ENCODE peak calls at places on chromosomes 11 and 22, in ten cellular contexts. One of them, this sample, is unnamed.

GRCh38 chr22:42892571-42893316 is 35.7 kb upstream of the ARFGAP3 start:
- DNase-seq in SHP77: peak; percentile 39
- DNase-seq in naive B cell: no peak
- DNase-seq in activated CD4-positive, alpha-beta T cell treated with anti-CD3 and anti-CD28 coated beads, Interleukin-2, amount 50 U/mL, for 48 hours: no peak
- DNase-seq in lower lobe of right lung: peak; percentile 59
- DNase-seq in posterior cingulate gyrus: no peak
- DNase-seq in effector memory CD8-positive, alpha-beta T cell: no peak
- DNase-seq in fibroblast of mammary gland: no peak
- DNase-seq in stimulated activated CD8-positive, alpha-beta memory T cell treated with anti-CD3 and anti-CD28 coated beads, Interleukin-4, amount 100 ng/mL, for 48 hours: no peak
- DNase-seq in NCI-H460: no peak
- DNase-seq in this sample: no peak

GRCh38 chr11:10581481-10582019 is 13.1 kb upstream of the LYVE1 start:
- DNase-seq in SHP77: no peak
- DNase-seq in naive B cell: no peak
- DNase-seq in activated CD4-positive, alpha-beta T cell treated with anti-CD3 and anti-CD28 coated beads, Interleukin-2, amount 50 U/mL, for 48 hours: no peak
- DNase-seq in lower lobe of right lung: peak; percentile 69
- DNase-seq in posterior cingulate gyrus: peak; percentile 82
- DNase-seq in effector memory CD8-positive, alpha-beta T cell: no peak
- DNase-seq in fibroblast of mammary gland: peak; percentile 44
- DNase-seq in stimulated activated CD8-positive, alpha-beta memory T cell treated with anti-CD3 and anti-CD28 coated beads, Interleukin-4, amount 100 ng/mL, for 48 hours: no peak
- DNase-seq in NCI-H460: no peak
- DNase-seq in this sample: no peak

GRCh38 chr22:45009881-45010531 is at the start of gene PHF21B:
- DNase-seq in SHP77: peak; percentile 41
- DNase-seq in naive B cell: no peak
- DNase-seq in activated CD4-positive, alpha-beta T cell treated with anti-CD3 and anti-CD28 coated beads, Interleukin-2, amount 50 U/mL, for 48 hours: peak; percentile 37
- DNase-seq in lower lobe of right lung: no peak
- DNase-seq in posterior cingulate gyrus: peak; percentile 95
- DNase-seq in effector memory CD8-positive, alpha-beta T cell: no peak
- DNase-seq in fibroblast of mammary gland: peak; percentile 9
- DNase-seq in stimulated activated CD8-positive, alpha-beta memory T cell treated with anti-CD3 and anti-CD28 coated beads, Interleukin-4, amount 100 ng/mL, for 48 hours: peak; percentile 59
- DNase-seq in NCI-H460: peak; percentile 8
- DNase-seq in this sample: peak; percentile 70

GRCh38 chr11:17747131-17747955 is 12.8 kb downstream of the KCNC1 start:
- DNase-seq in SHP77: no peak
- DNase-seq in naive B cell: no peak
- DNase-seq in activated CD4-positive, alpha-beta T cell treated with anti-CD3 and anti-CD28 coated beads, Interleukin-2, amount 50 U/mL, for 48 hours: no peak
- DNase-seq in lower lobe of right lung: no peak
- DNase-seq in posterior cingulate gyrus: peak; percentile 63
- DNase-seq in effector memory CD8-positive, alpha-beta T cell: no peak
- DNase-seq in fibroblast of mammary gland: no peak
- DNase-seq in stimulated activated CD8-positive, alpha-beta memory T cell treated with anti-CD3 and anti-CD28 coated beads, Interleukin-4, amount 100 ng/mL, for 48 hours: no peak
- DNase-seq in NCI-H460: no peak
- DNase-seq in this sample: no peak

GRCh38 chr11:80155412-80156017 is 714.7 kb upstream of the TENM4 start:
- DNase-seq in SHP77: peak; percentile 28
- DNase-seq in naive B cell: no peak
- DNase-seq in activated CD4-positive, alpha-beta T cell treated with anti-CD3 and anti-CD28 coated beads, Interleukin-2, amount 50 U/mL, for 48 hours: no peak
- DNase-seq in lower lobe of right lung: no peak
- DNase-seq in posterior cingulate gyrus: no peak
- DNase-seq in effector memory CD8-positive, alpha-beta T cell: no peak
- DNase-seq in fibroblast of mammary gland: peak; percentile 37
- DNase-seq in stimulated activated CD8-positive, alpha-beta memory T cell treated with anti-CD3 and anti-CD28 coated beads, Interleukin-4, amount 100 ng/mL, for 48 hours: no peak
- DNase-seq in NCI-H460: peak; percentile 28
- DNase-seq in this sample: no peak

GRCh38 chr11:1760351-1761109 is 3.2 kb downstream of the CTSD start:
- DNase-seq in SHP77: no peak
- DNase-seq in naive B cell: no peak
- DNase-seq in activated CD4-positive, alpha-beta T cell treated with anti-CD3 and anti-CD28 coated beads, Interleukin-2, amount 50 U/mL, for 48 hours: no peak
- DNase-seq in lower lobe of right lung: peak; percentile 92
- DNase-seq in posterior cingulate gyrus: peak; percentile 97
- DNase-seq in effector memory CD8-positive, alpha-beta T cell: no peak
- DNase-seq in fibroblast of mammary gland: peak; percentile 64
- DNase-seq in stimulated activated CD8-positive, alpha-beta memory T cell treated with anti-CD3 and anti-CD28 coated beads, Interleukin-4, amount 100 ng/mL, for 48 hours: no peak
- DNase-seq in NCI-H460: peak; percentile 27
- DNase-seq in this sample: no peak

GRCh38 chr11:69686856-69687255 is 11.7 kb upstream of the LTO1 start:
- DNase-seq in SHP77: no peak
- DNase-seq in naive B cell: no peak
- DNase-seq in activated CD4-positive, alpha-beta T cell treated with anti-CD3 and anti-CD28 coated beads, Interleukin-2, amount 50 U/mL, for 48 hours: no peak
- DNase-seq in lower lobe of right lung: no peak
- DNase-seq in posterior cingulate gyrus: peak; percentile 67
- DNase-seq in effector memory CD8-positive, alpha-beta T cell: no peak
- DNase-seq in fibroblast of mammary gland: no peak
- DNase-seq in stimulated activated CD8-positive, alpha-beta memory T cell treated with anti-CD3 and anti-CD28 coated beads, Interleukin-4, amount 100 ng/mL, for 48 hours: no peak
- DNase-seq in NCI-H460: no peak
- DNase-seq in this sample: no peak

GRCh38 chr22:23714596-23715588 is 24.1 kb downstream of the RGL4 start:
- DNase-seq in SHP77: no peak
- DNase-seq in naive B cell: no peak
- DNase-seq in activated CD4-positive, alpha-beta T cell treated with anti-CD3 and anti-CD28 coated beads, Interleukin-2, amount 50 U/mL, for 48 hours: no peak
- DNase-seq in lower lobe of right lung: no peak
- DNase-seq in posterior cingulate gyrus: peak; percentile 64
- DNase-seq in effector memory CD8-positive, alpha-beta T cell: no peak
- DNase-seq in fibroblast of mammary gland: no peak
- DNase-seq in stimulated activated CD8-positive, alpha-beta memory T cell treated with anti-CD3 and anti-CD28 coated beads, Interleukin-4, amount 100 ng/mL, for 48 hours: peak; percentile 42
- DNase-seq in NCI-H460: no peak
- DNase-seq in this sample: no peak

GRCh38 chr22:24236656-24237055 is 8.2 kb downstream of the GGT5 start:
- DNase-seq in SHP77: no peak
- DNase-seq in naive B cell: no peak
- DNase-seq in activated CD4-positive, alpha-beta T cell treated with anti-CD3 and anti-CD28 coated beads, Interleukin-2, amount 50 U/mL, for 48 hours: no peak
- DNase-seq in lower lobe of right lung: no peak
- DNase-seq in posterior cingulate gyrus: no peak
- DNase-seq in effector memory CD8-positive, alpha-beta T cell: no peak
- DNase-seq in fibroblast of mammary gland: peak; percentile 44
- DNase-seq in stimulated activated CD8-positive, alpha-beta memory T cell treated with anti-CD3 and anti-CD28 coated beads, Interleukin-4, amount 100 ng/mL, for 48 hours: no peak
- DNase-seq in NCI-H460: no peak
- DNase-seq in this sample: no peak

GRCh38 chr22:17963015-17963414 is 61.3 kb downstream of the MICAL3 start:
- DNase-seq in SHP77: no peak
- DNase-seq in naive B cell: no peak
- DNase-seq in activated CD4-positive, alpha-beta T cell treated with anti-CD3 and anti-CD28 coated beads, Interleukin-2, amount 50 U/mL, for 48 hours: no peak
- DNase-seq in lower lobe of right lung: no peak
- DNase-seq in posterior cingulate gyrus: no peak
- DNase-seq in effector memory CD8-positive, alpha-beta T cell: no peak
- DNase-seq in fibroblast of mammary gland: no peak
- DNase-seq in stimulated activated CD8-positive, alpha-beta memory T cell treated with anti-CD3 and anti-CD28 coated beads, Interleukin-4, amount 100 ng/mL, for 48 hours: no peak
- DNase-seq in NCI-H460: no peak
- DNase-seq in this sample: no peak

GRCh38 chr11:4511267-4511666 is 28.8 kb downstream of the OR52K1 start:
- DNase-seq in SHP77: no peak
- DNase-seq in naive B cell: no peak
- DNase-seq in activated CD4-positive, alpha-beta T cell treated with anti-CD3 and anti-CD28 coated beads, Interleukin-2, amount 50 U/mL, for 48 hours: no peak
- DNase-seq in lower lobe of right lung: no peak
- DNase-seq in posterior cingulate gyrus: no peak
- DNase-seq in effector memory CD8-positive, alpha-beta T cell: no peak
- DNase-seq in fibroblast of mammary gland: no peak
- DNase-seq in stimulated activated CD8-positive, alpha-beta memory T cell treated with anti-CD3 and anti-CD28 coated beads, Interleukin-4, amount 100 ng/mL, for 48 hours: no peak
- DNase-seq in NCI-H460: no peak
- DNase-seq in this sample: no peak

GRCh38 chr11:26993965-26994446 is at the start of gene FIBIN:
- DNase-seq in SHP77: no peak
- DNase-seq in naive B cell: no peak
- DNase-seq in activated CD4-positive, alpha-beta T cell treated with anti-CD3 and anti-CD28 coated beads, Interleukin-2, amount 50 U/mL, for 48 hours: no peak
- DNase-seq in lower lobe of right lung: peak; percentile 46
- DNase-seq in posterior cingulate gyrus: peak; percentile 88
- DNase-seq in effector memory CD8-positive, alpha-beta T cell: no peak
- DNase-seq in fibroblast of mammary gland: peak; percentile 80
- DNase-seq in stimulated activated CD8-positive, alpha-beta memory T cell treated with anti-CD3 and anti-CD28 coated beads, Interleukin-4, amount 100 ng/mL, for 48 hours: no peak
- DNase-seq in NCI-H460: no peak
- DNase-seq in this sample: no peak

GRCh38 chr11:34750692-34751405 is 130.0 kb downstream of the EHF start:
- DNase-seq in SHP77: no peak
- DNase-seq in naive B cell: no peak
- DNase-seq in activated CD4-positive, alpha-beta T cell treated with anti-CD3 and anti-CD28 coated beads, Interleukin-2, amount 50 U/mL, for 48 hours: no peak
- DNase-seq in lower lobe of right lung: no peak
- DNase-seq in posterior cingulate gyrus: no peak
- DNase-seq in effector memory CD8-positive, alpha-beta T cell: no peak
- DNase-seq in fibroblast of mammary gland: peak; percentile 16
- DNase-seq in stimulated activated CD8-positive, alpha-beta memory T cell treated with anti-CD3 and anti-CD28 coated beads, Interleukin-4, amount 100 ng/mL, for 48 hours: no peak
- DNase-seq in NCI-H460: peak; percentile 81
- DNase-seq in this sample: no peak

GRCh38 chr11:78205691-78206090 is 17.0 kb downstream of the USP35 start:
- DNase-seq in SHP77: no peak
- DNase-seq in naive B cell: no peak
- DNase-seq in activated CD4-positive, alpha-beta T cell treated with anti-CD3 and anti-CD28 coated beads, Interleukin-2, amount 50 U/mL, for 48 hours: no peak
- DNase-seq in lower lobe of right lung: no peak
- DNase-seq in posterior cingulate gyrus: no peak
- DNase-seq in effector memory CD8-positive, alpha-beta T cell: no peak
- DNase-seq in fibroblast of mammary gland: no peak
- DNase-seq in stimulated activated CD8-positive, alpha-beta memory T cell treated with anti-CD3 and anti-CD28 coated beads, Interleukin-4, amount 100 ng/mL, for 48 hours: no peak
- DNase-seq in NCI-H460: no peak
- DNase-seq in this sample: no peak

GRCh38 chr11:78651136-78651775 is 76.6 kb upstream of the NARS2 start:
- DNase-seq in SHP77: no peak
- DNase-seq in naive B cell: no peak
- DNase-seq in activated CD4-positive, alpha-beta T cell treated with anti-CD3 and anti-CD28 coated beads, Interleukin-2, amount 50 U/mL, for 48 hours: no peak
- DNase-seq in lower lobe of right lung: no peak
- DNase-seq in posterior cingulate gyrus: no peak
- DNase-seq in effector memory CD8-positive, alpha-beta T cell: no peak
- DNase-seq in fibroblast of mammary gland: no peak
- DNase-seq in stimulated activated CD8-positive, alpha-beta memory T cell treated with anti-CD3 and anti-CD28 coated beads, Interleukin-4, amount 100 ng/mL, for 48 hours: no peak
- DNase-seq in NCI-H460: no peak
- DNase-seq in this sample: no peak

GRCh38 chr22:42777126-42777525 is 56.5 kb upstream of the A4GALT start:
- DNase-seq in SHP77: no peak
- DNase-seq in naive B cell: no peak
- DNase-seq in activated CD4-positive, alpha-beta T cell treated with anti-CD3 and anti-CD28 coated beads, Interleukin-2, amount 50 U/mL, for 48 hours: no peak
- DNase-seq in lower lobe of right lung: no peak
- DNase-seq in posterior cingulate gyrus: no peak
- DNase-seq in effector memory CD8-positive, alpha-beta T cell: no peak
- DNase-seq in fibroblast of mammary gland: no peak
- DNase-seq in stimulated activated CD8-positive, alpha-beta memory T cell treated with anti-CD3 and anti-CD28 coated beads, Interleukin-4, amount 100 ng/mL, for 48 hours: no peak
- DNase-seq in NCI-H460: no peak
- DNase-seq in this sample: no peak

GRCh38 chr11:61922539-61922938 is 5.2 kb upstream of the RAB3IL1 start:
- DNase-seq in SHP77: no peak
- DNase-seq in naive B cell: no peak
- DNase-seq in activated CD4-positive, alpha-beta T cell treated with anti-CD3 and anti-CD28 coated beads, Interleukin-2, amount 50 U/mL, for 48 hours: no peak
- DNase-seq in lower lobe of right lung: peak; percentile 72
- DNase-seq in posterior cingulate gyrus: no peak
- DNase-seq in effector memory CD8-positive, alpha-beta T cell: no peak
- DNase-seq in fibroblast of mammary gland: peak; percentile 91
- DNase-seq in stimulated activated CD8-positive, alpha-beta memory T cell treated with anti-CD3 and anti-CD28 coated beads, Interleukin-4, amount 100 ng/mL, for 48 hours: no peak
- DNase-seq in NCI-H460: no peak
- DNase-seq in this sample: peak; percentile 2

GRCh38 chr22:50310209-50310722 is 2.8 kb upstream of the PLXNB2 start:
- DNase-seq in SHP77: peak; percentile 79
- DNase-seq in naive B cell: no peak
- DNase-seq in activated CD4-positive, alpha-beta T cell treated with anti-CD3 and anti-CD28 coated beads, Interleukin-2, amount 50 U/mL, for 48 hours: no peak
- DNase-seq in lower lobe of right lung: peak; percentile 91
- DNase-seq in posterior cingulate gyrus: no peak
- DNase-seq in effector memory CD8-positive, alpha-beta T cell: no peak
- DNase-seq in fibroblast of mammary gland: no peak
- DNase-seq in stimulated activated CD8-positive, alpha-beta memory T cell treated with anti-CD3 and anti-CD28 coated beads, Interleukin-4, amount 100 ng/mL, for 48 hours: no peak
- DNase-seq in NCI-H460: no peak
- DNase-seq in this sample: no peak

GRCh38 chr22:41401781-41402648 is 20.3 kb downstream of the TEF start:
- DNase-seq in SHP77: peak; percentile 87
- DNase-seq in naive B cell: no peak
- DNase-seq in activated CD4-positive, alpha-beta T cell treated with anti-CD3 and anti-CD28 coated beads, Interleukin-2, amount 50 U/mL, for 48 hours: no peak
- DNase-seq in lower lobe of right lung: peak; percentile 81
- DNase-seq in posterior cingulate gyrus: peak; percentile 98
- DNase-seq in effector memory CD8-positive, alpha-beta T cell: no peak
- DNase-seq in fibroblast of mammary gland: peak; percentile 84
- DNase-seq in stimulated activated CD8-positive, alpha-beta memory T cell treated with anti-CD3 and anti-CD28 coated beads, Interleukin-4, amount 100 ng/mL, for 48 hours: no peak
- DNase-seq in NCI-H460: no peak
- DNase-seq in this sample: no peak

GRCh38 chr11:120004723-120005122 is 133.2 kb downstream of the TRIM29 start:
- DNase-seq in SHP77: no peak
- DNase-seq in naive B cell: no peak
- DNase-seq in activated CD4-positive, alpha-beta T cell treated with anti-CD3 and anti-CD28 coated beads, Interleukin-2, amount 50 U/mL, for 48 hours: no peak
- DNase-seq in lower lobe of right lung: no peak
- DNase-seq in posterior cingulate gyrus: peak; percentile 8
- DNase-seq in effector memory CD8-positive, alpha-beta T cell: no peak
- DNase-seq in fibroblast of mammary gland: no peak
- DNase-seq in stimulated activated CD8-positive, alpha-beta memory T cell treated with anti-CD3 and anti-CD28 coated beads, Interleukin-4, amount 100 ng/mL, for 48 hours: no peak
- DNase-seq in NCI-H460: no peak
- DNase-seq in this sample: no peak

GRCh38 chr11:65535102-65535501 is 10.2 kb downstream of the SCYL1 start:
- DNase-seq in SHP77: no peak
- DNase-seq in naive B cell: no peak
- DNase-seq in activated CD4-positive, alpha-beta T cell treated with anti-CD3 and anti-CD28 coated beads, Interleukin-2, amount 50 U/mL, for 48 hours: no peak
- DNase-seq in lower lobe of right lung: no peak
- DNase-seq in posterior cingulate gyrus: no peak
- DNase-seq in effector memory CD8-positive, alpha-beta T cell: no peak
- DNase-seq in fibroblast of mammary gland: no peak
- DNase-seq in stimulated activated CD8-positive, alpha-beta memory T cell treated with anti-CD3 and anti-CD28 coated beads, Interleukin-4, amount 100 ng/mL, for 48 hours: no peak
- DNase-seq in NCI-H460: no peak
- DNase-seq in this sample: no peak

GRCh38 chr11:81840375-81840774 is 893.3 kb downstream of the FAM181B start:
- DNase-seq in SHP77: no peak
- DNase-seq in naive B cell: no peak
- DNase-seq in activated CD4-positive, alpha-beta T cell treated with anti-CD3 and anti-CD28 coated beads, Interleukin-2, amount 50 U/mL, for 48 hours: no peak
- DNase-seq in lower lobe of right lung: no peak
- DNase-seq in posterior cingulate gyrus: no peak
- DNase-seq in effector memory CD8-positive, alpha-beta T cell: no peak
- DNase-seq in fibroblast of mammary gland: peak; percentile 8
- DNase-seq in stimulated activated CD8-positive, alpha-beta memory T cell treated with anti-CD3 and anti-CD28 coated beads, Interleukin-4, amount 100 ng/mL, for 48 hours: no peak
- DNase-seq in NCI-H460: no peak
- DNase-seq in this sample: no peak

GRCh38 chr11:108500169-108500568 is 2.0 kb upstream of the POGLUT3 start:
- DNase-seq in SHP77: no peak
- DNase-seq in naive B cell: no peak
- DNase-seq in activated CD4-positive, alpha-beta T cell treated with anti-CD3 and anti-CD28 coated beads, Interleukin-2, amount 50 U/mL, for 48 hours: no peak
- DNase-seq in lower lobe of right lung: no peak
- DNase-seq in posterior cingulate gyrus: no peak
- DNase-seq in effector memory CD8-positive, alpha-beta T cell: no peak
- DNase-seq in fibroblast of mammary gland: no peak
- DNase-seq in stimulated activated CD8-positive, alpha-beta memory T cell treated with anti-CD3 and anti-CD28 coated beads, Interleukin-4, amount 100 ng/mL, for 48 hours: no peak
- DNase-seq in NCI-H460: no peak
- DNase-seq in this sample: no peak

GRCh38 chr11:78365381-78365792 is 52.2 kb downstream of the GAB2 start:
- DNase-seq in SHP77: no peak
- DNase-seq in naive B cell: no peak
- DNase-seq in activated CD4-positive, alpha-beta T cell treated with anti-CD3 and anti-CD28 coated beads, Interleukin-2, amount 50 U/mL, for 48 hours: no peak
- DNase-seq in lower lobe of right lung: peak; percentile 45
- DNase-seq in posterior cingulate gyrus: no peak
- DNase-seq in effector memory CD8-positive, alpha-beta T cell: no peak
- DNase-seq in fibroblast of mammary gland: no peak
- DNase-seq in stimulated activated CD8-positive, alpha-beta memory T cell treated with anti-CD3 and anti-CD28 coated beads, Interleukin-4, amount 100 ng/mL, for 48 hours: no peak
- DNase-seq in NCI-H460: no peak
- DNase-seq in this sample: no peak

GRCh38 chr11:109425554-109425953 is 3.6 kb downstream of the C11orf87 start:
- DNase-seq in SHP77: peak; percentile 10
- DNase-seq in naive B cell: no peak
- DNase-seq in activated CD4-positive, alpha-beta T cell treated with anti-CD3 and anti-CD28 coated beads, Interleukin-2, amount 50 U/mL, for 48 hours: no peak
- DNase-seq in lower lobe of right lung: no peak
- DNase-seq in posterior cingulate gyrus: no peak
- DNase-seq in effector memory CD8-positive, alpha-beta T cell: no peak
- DNase-seq in fibroblast of mammary gland: no peak
- DNase-seq in stimulated activated CD8-positive, alpha-beta memory T cell treated with anti-CD3 and anti-CD28 coated beads, Interleukin-4, amount 100 ng/mL, for 48 hours: no peak
- DNase-seq in NCI-H460: no peak
- DNase-seq in this sample: no peak

GRCh38 chr11:42951266-42951665 is 360.5 kb upstream of the API5 start:
- DNase-seq in SHP77: no peak
- DNase-seq in naive B cell: no peak
- DNase-seq in activated CD4-positive, alpha-beta T cell treated with anti-CD3 and anti-CD28 coated beads, Interleukin-2, amount 50 U/mL, for 48 hours: no peak
- DNase-seq in lower lobe of right lung: no peak
- DNase-seq in posterior cingulate gyrus: no peak
- DNase-seq in effector memory CD8-positive, alpha-beta T cell: no peak
- DNase-seq in fibroblast of mammary gland: no peak
- DNase-seq in stimulated activated CD8-positive, alpha-beta memory T cell treated with anti-CD3 and anti-CD28 coated beads, Interleukin-4, amount 100 ng/mL, for 48 hours: no peak
- DNase-seq in NCI-H460: no peak
- DNase-seq in this sample: no peak

GRCh38 chr22:20083157-20083890 is 3.3 kb downstream of the DGCR8 start:
- DNase-seq in SHP77: no peak
- DNase-seq in naive B cell: no peak
- DNase-seq in activated CD4-positive, alpha-beta T cell treated with anti-CD3 and anti-CD28 coated beads, Interleukin-2, amount 50 U/mL, for 48 hours: no peak
- DNase-seq in lower lobe of right lung: peak; percentile 20
- DNase-seq in posterior cingulate gyrus: peak; percentile 24
- DNase-seq in effector memory CD8-positive, alpha-beta T cell: no peak
- DNase-seq in fibroblast of mammary gland: no peak
- DNase-seq in stimulated activated CD8-positive, alpha-beta memory T cell treated with anti-CD3 and anti-CD28 coated beads, Interleukin-4, amount 100 ng/mL, for 48 hours: no peak
- DNase-seq in NCI-H460: no peak
- DNase-seq in this sample: no peak

GRCh38 chr22:40741116-40741515 is 61.8 kb downstream of the MCHR1 start:
- DNase-seq in SHP77: no peak
- DNase-seq in naive B cell: no peak
- DNase-seq in activated CD4-positive, alpha-beta T cell treated with anti-CD3 and anti-CD28 coated beads, Interleukin-2, amount 50 U/mL, for 48 hours: no peak
- DNase-seq in lower lobe of right lung: no peak
- DNase-seq in posterior cingulate gyrus: no peak
- DNase-seq in effector memory CD8-positive, alpha-beta T cell: no peak
- DNase-seq in fibroblast of mammary gland: no peak
- DNase-seq in stimulated activated CD8-positive, alpha-beta memory T cell treated with anti-CD3 and anti-CD28 coated beads, Interleukin-4, amount 100 ng/mL, for 48 hours: no peak
- DNase-seq in NCI-H460: no peak
- DNase-seq in this sample: no peak